ENCODE peak calls at places on chromosomes 11 and 22, in ten cellular contexts. V is transverse colon, M is heart right ventricle, K is RWPE2, H is HepG2, Y is sigmoid colon, R is stomach, U is breast epithelium, Q is spleen, I is mammary epithelial cell. B is an unnamed sample.

GRCh38 chr22:45859231-45860161 is 117.5 kb downstream of the WNT7B start:
- DNase-seq in V (no peak), M (no peak), K (no peak), H (peak; percentile 76), Y (no peak), R (peak; percentile 17), U (no peak), Q (no peak), I (no peak), B (no peak)

GRCh38 chr11:36376315-36376887 is 80.3 kb downstream of the PRR5L start:
- DNase-seq in V (peak; percentile 63), M (peak; percentile 51), K (no peak), H (no peak), Y (peak; percentile 64), R (peak; percentile 32), U (no peak), Q (peak; percentile 87), I (peak; percentile 43), B (peak; percentile 72)

GRCh38 chr22:44020981-44021380 is 3.1 kb upstream of the PARVB start:
- DNase-seq in V (no peak), M (no peak), K (no peak), H (no peak), Y (no peak), R (no peak), U (no peak), Q (no peak), I (no peak), B (no peak)

GRCh38 chr22:49449811-49450386 is 377.8 kb downstream of the BRD1 start:
- DNase-seq in V (no peak), M (no peak), K (no peak), H (no peak), Y (no peak), R (no peak), U (no peak), Q (no peak), I (no peak), B (no peak)

GRCh38 chr11:3984896-3985295 is 109.7 kb upstream of the RRM1 start:
- DNase-seq in V (no peak), M (no peak), K (no peak), H (no peak), Y (no peak), R (no peak), U (no peak), Q (no peak), I (no peak), B (no peak)

GRCh38 chr22:42927966-42928365 is 70.9 kb upstream of the ARFGAP3 start:
- DNase-seq in V (no peak), M (no peak), K (no peak), H (no peak), Y (no peak), R (no peak), U (no peak), Q (no peak), I (no peak), B (no peak)

GRCh38 chr11:77159219-77159936 is 31.3 kb downstream of the MYO7A start:
- DNase-seq in V (no peak), M (no peak), K (no peak), H (no peak), Y (no peak), R (no peak), U (no peak), Q (no peak), I (no peak), B (no peak)

GRCh38 chr11:20015529-20016427 is 144.5 kb downstream of the DBX1 start:
- DNase-seq in V (no peak), M (no peak), K (no peak), H (no peak), Y (no peak), R (no peak), U (no peak), Q (no peak), I (peak; percentile 48), B (no peak)

GRCh38 chr11:66100272-66101037 is 30.4 kb downstream of the PACS1 start:
- DNase-seq in V (peak; percentile 64), M (peak; percentile 66), K (no peak), H (no peak), Y (peak; percentile 78), R (peak; percentile 82), U (peak; percentile 78), Q (peak; percentile 93), I (no peak), B (peak; percentile 80)

GRCh38 chr11:120091701-120092100 is 46.2 kb downstream of the TRIM29 start:
- DNase-seq in V (no peak), M (no peak), K (no peak), H (no peak), Y (no peak), R (no peak), U (no peak), Q (no peak), I (no peak), B (no peak)

GRCh38 chr11:68550485-68550817 is 89.9 kb downstream of the PPP6R3 start:
- DNase-seq in V (no peak), M (no peak), K (no peak), H (no peak), Y (no peak), R (no peak), U (no peak), Q (no peak), I (no peak), B (no peak)

GRCh38 chr11:35688023-35688422 is 25.4 kb downstream of the TRIM44 start:
- DNase-seq in V (no peak), M (no peak), K (no peak), H (no peak), Y (no peak), R (no peak), U (no peak), Q (no peak), I (peak; percentile 33), B (no peak)

GRCh38 chr22:22938672-22939536 is 51.3 kb downstream of the IGLL5 start:
- DNase-seq in V (no peak), M (no peak), K (peak; percentile 6), H (no peak), Y (no peak), R (no peak), U (no peak), Q (no peak), I (no peak), B (peak; percentile 31)

GRCh38 chr11:109940816-109941215 is 152.4 kb upstream of the ZC3H12C start:
- DNase-seq in V (no peak), M (no peak), K (no peak), H (no peak), Y (no peak), R (no peak), U (no peak), Q (no peak), I (peak; percentile 84), B (no peak)

GRCh38 chr11:74726547-74727182 is 4.6 kb downstream of the CHRDL2 start:
- DNase-seq in V (peak; percentile 76), M (peak; percentile 68), K (no peak), H (peak; percentile 58), Y (peak; percentile 93), R (peak; percentile 80), U (peak; percentile 54), Q (peak; percentile 86), I (peak; percentile 55), B (peak; percentile 82)

GRCh38 chr11:72753341-72754148 is 1.3 kb upstream of the ARAP1 start:
- DNase-seq in V (no peak), M (no peak), K (no peak), H (peak; percentile 35), Y (no peak), R (no peak), U (no peak), Q (no peak), I (no peak), B (no peak)
- TF ChIP-seq CTCF in V (no peak), M (no peak), K (peak; percentile 5), H (peak; percentile 75), Y (no peak), R (no peak), U (no peak), Q (no peak), I (no peak), B (peak; percentile 19)

GRCh38 chr11:115499891-115500290 is 4.3 kb downstream of the CADM1 start:
- DNase-seq in V (no peak), M (no peak), K (no peak), H (no peak), Y (no peak), R (no peak), U (no peak), Q (no peak), I (no peak), B (no peak)

GRCh38 chr11:115501895-115502589 is 2.2 kb downstream of the CADM1 start:
- DNase-seq in V (no peak), M (no peak), K (no peak), H (peak; percentile 37), Y (no peak), R (no peak), U (no peak), Q (no peak), I (peak; percentile 18), B (no peak)

GRCh38 chr11:115500547-115501503 is 3.4 kb downstream of the CADM1 start:
- DNase-seq in V (no peak), M (no peak), K (no peak), H (peak; percentile 94), Y (no peak), R (no peak), U (no peak), Q (no peak), I (peak; percentile 3), B (no peak)

GRCh38 chr11:115502636-115503082 is 1.6 kb downstream of the CADM1 start:
- DNase-seq in V (no peak), M (no peak), K (no peak), H (peak; percentile 12), Y (no peak), R (no peak), U (no peak), Q (no peak), I (no peak), B (no peak)

DNA sequence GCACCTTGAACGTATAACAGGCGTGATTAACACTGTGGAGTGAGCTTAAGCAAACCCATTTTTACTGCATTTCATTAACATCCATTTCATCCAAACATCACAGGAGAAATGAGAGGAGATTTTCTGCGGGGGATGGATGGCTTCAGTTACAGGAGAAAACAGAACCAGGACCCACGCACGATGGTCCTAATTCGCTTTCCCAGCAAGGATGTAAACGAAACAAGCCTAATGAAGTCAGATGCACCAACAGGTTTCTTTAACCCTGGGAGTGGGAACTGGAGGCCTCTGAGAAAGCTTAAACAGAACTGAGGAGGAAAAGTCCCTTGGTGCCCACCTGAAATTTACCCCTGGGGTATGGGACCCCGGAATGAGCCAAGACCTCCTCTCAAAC is 2.7 kb downstream of the CADM1 start:
- DNase-seq in V (no peak), M (no peak), K (no peak), H (no peak), Y (no peak), R (no peak), U (no peak), Q (no peak), I (no peak), B (no peak)
- H3K4me3 ChIP-seq in V (no peak overlapping the region), M (no peak overlapping the region), K (no peak overlapping the region), H (peak overlapping the region; percentile 92), Y (peak overlapping the region; percentile 69), R (peak overlapping the region; percentile 69), U (no peak overlapping the region), Q (no peak overlapping the region), I (peak overlapping the region; percentile 68), B (peak overlapping the region; percentile 71)

GRCh38 chr11:1301220-1302000 is 8.0 kb downstream of the TOLLIP start:
- DNase-seq in V (no peak), M (no peak), K (peak; percentile 24), H (no peak), Y (no peak), R (peak; percentile 20), U (no peak), Q (peak; percentile 35), I (no peak), B (no peak)
- H3K27ac ChIP-seq in V (no peak overlapping the region), M (no peak overlapping the region), K (no peak overlapping the region), H (peak overlapping the region; percentile 95), Y (no peak overlapping the region), R (peak overlapping the region; percentile 51), U (no peak overlapping the region), Q (peak overlapping the region; percentile 51), I (no peak overlapping the region), B (no peak overlapping the region)

GRCh38 chr11:674406-674805 is 20.6 kb downstream of the DEAF1 start:
- DNase-seq in V (no peak), M (no peak), K (no peak), H (no peak), Y (no peak), R (no peak), U (no peak), Q (no peak), I (no peak), B (no peak)
- TF ChIP-seq CTCF in V (no peak), M (no peak), K (no peak), H (no peak), Y (no peak), R (no peak), U (no peak), Q (no peak), I (no peak), B (no peak)

B was measured in upper lobe of right lung.